ENCODE peak calls at places on chromosomes 4 and X, in ten cellular contexts. One of them, this sample, is unnamed.

GRCh38 chr4:168877779-168878491 is 132.1 kb downstream of the CBR4 start:
- DNase-seq in CD4-positive, alpha-beta T cell: no peak
- DNase-seq in AG10803: peak
- DNase-seq in fibroblast of the conjunctiva: no peak
- DNase-seq in anterior cingulate cortex: no peak
- DNase-seq in myocyte: no peak
- DNase-seq in NCI-H82: no peak
- DNase-seq in RKO: peak
- DNase-seq in NCI-H2029: no peak
- DNase-seq in choroid plexus epithelial cell: no peak
- DNase-seq in this sample: no peak

GRCh38 chr4:141246243-141246642 is 25.5 kb downstream of the ZNF330 start:
- DNase-seq in CD4-positive, alpha-beta T cell: no peak
- DNase-seq in fibroblast of the conjunctiva: peak
- DNase-seq in AG10803: peak
- DNase-seq in NCI-H82: no peak
- DNase-seq in choroid plexus epithelial cell: peak
- DNase-seq in anterior cingulate cortex: no peak
- DNase-seq in RKO: no peak
- DNase-seq in myocyte: peak
- DNase-seq in NCI-H2029: no peak
- DNase-seq in this sample: no peak

GRCh38 chr4:60729194-60729593 is 470.9 kb upstream of the ADGRL3 start:
- DNase-seq in choroid plexus epithelial cell: peak
- DNase-seq in NCI-H2029: no peak
- DNase-seq in anterior cingulate cortex: no peak
- DNase-seq in CD4-positive, alpha-beta T cell: no peak
- DNase-seq in fibroblast of the conjunctiva: no peak
- DNase-seq in myocyte: no peak
- DNase-seq in AG10803: no peak
- DNase-seq in NCI-H82: no peak
- DNase-seq in RKO: no peak
- DNase-seq in this sample: no peak

GRCh38 chr4:150217192-150217591 is 138.9 kb downstream of the DCLK2 start:
- DNase-seq in NCI-H2029: peak
- DNase-seq in NCI-H82: peak
- DNase-seq in CD4-positive, alpha-beta T cell: no peak
- DNase-seq in choroid plexus epithelial cell: peak
- DNase-seq in RKO: peak
- DNase-seq in myocyte: peak
- DNase-seq in anterior cingulate cortex: no peak
- DNase-seq in fibroblast of the conjunctiva: peak
- DNase-seq in AG10803: peak
- DNase-seq in this sample: no peak

GRCh38 chr4:159206427-159206871 is 103.6 kb downstream of the RAPGEF2 start:
- DNase-seq in RKO: no peak
- DNase-seq in choroid plexus epithelial cell: peak
- DNase-seq in AG10803: peak
- DNase-seq in myocyte: no peak
- DNase-seq in NCI-H2029: no peak
- DNase-seq in anterior cingulate cortex: no peak
- DNase-seq in CD4-positive, alpha-beta T cell: no peak
- DNase-seq in fibroblast of the conjunctiva: no peak
- DNase-seq in NCI-H82: no peak
- DNase-seq in this sample: no peak

GRCh38 chr4:185307136-185307950 is 88.4 kb downstream of the LRP2BP start:
- DNase-seq in NCI-H82: no peak
- DNase-seq in AG10803: no peak
- DNase-seq in anterior cingulate cortex: no peak
- DNase-seq in RKO: no peak
- DNase-seq in choroid plexus epithelial cell: peak
- DNase-seq in CD4-positive, alpha-beta T cell: no peak
- DNase-seq in myocyte: no peak
- DNase-seq in NCI-H2029: no peak
- DNase-seq in fibroblast of the conjunctiva: no peak
- DNase-seq in this sample: no peak

GRCh38 chr4:46329118-46329976 is 60.6 kb downstream of the GABRA2 start:
- DNase-seq in anterior cingulate cortex: peak
- DNase-seq in choroid plexus epithelial cell: peak
- DNase-seq in AG10803: no peak
- DNase-seq in NCI-H82: peak
- DNase-seq in NCI-H2029: no peak
- DNase-seq in CD4-positive, alpha-beta T cell: no peak
- DNase-seq in fibroblast of the conjunctiva: peak
- DNase-seq in RKO: peak
- DNase-seq in myocyte: no peak
- DNase-seq in this sample: peak

GRCh38 chrX:645024-645376 is 14.4 kb downstream of the SHOX start:
- DNase-seq in RKO: no peak
- DNase-seq in anterior cingulate cortex: no peak
- DNase-seq in fibroblast of the conjunctiva: no peak
- DNase-seq in CD4-positive, alpha-beta T cell: no peak
- DNase-seq in NCI-H2029: no peak
- DNase-seq in choroid plexus epithelial cell: no peak
- DNase-seq in myocyte: no peak
- DNase-seq in AG10803: no peak
- DNase-seq in NCI-H82: no peak
- DNase-seq in this sample: no peak

GRCh38 chr4:94307231-94307840 is 35.3 kb downstream of the HPGDS start:
- DNase-seq in CD4-positive, alpha-beta T cell: no peak
- DNase-seq in NCI-H82: no peak
- DNase-seq in fibroblast of the conjunctiva: no peak
- DNase-seq in NCI-H2029: no peak
- DNase-seq in choroid plexus epithelial cell: no peak
- DNase-seq in myocyte: peak
- DNase-seq in anterior cingulate cortex: no peak
- DNase-seq in AG10803: no peak
- DNase-seq in RKO: no peak
- DNase-seq in this sample: no peak

GRCh38 chr4:30716671-30717207 is 3.4 kb upstream of the PCDH7 start:
- DNase-seq in AG10803: no peak
- DNase-seq in NCI-H2029: no peak
- DNase-seq in myocyte: peak
- DNase-seq in RKO: peak
- DNase-seq in NCI-H82: peak
- DNase-seq in CD4-positive, alpha-beta T cell: no peak
- DNase-seq in choroid plexus epithelial cell: peak
- DNase-seq in fibroblast of the conjunctiva: no peak
- DNase-seq in anterior cingulate cortex: no peak
- DNase-seq in this sample: peak